ENCODE peak calls at places on chromosomes 16 and 17, in four cellular contexts. One of them, this sample, is unnamed.

GRCh38 chr16:27786221-27786848 is 236.4 kb downstream of the KATNIP start:
- DNase-seq in left cardiac atrium: no peak
- DNase-seq in LoVo: no peak
- DNase-seq in Jurkat, Clone E6-1: no peak
- DNase-seq in this sample: no peak

GRCh38 chr17:57433396-57433944 is 177.1 kb downstream of the MSI2 start:
- DNase-seq in LoVo: no peak
- DNase-seq in Jurkat, Clone E6-1: no peak
- DNase-seq in left cardiac atrium: no peak
- DNase-seq in this sample: no peak

GRCh38 chr17:8574687-8575086 is 55.8 kb downstream of the MYH10 start:
- DNase-seq in LoVo: no peak
- DNase-seq in Jurkat, Clone E6-1: no peak
- DNase-seq in left cardiac atrium: peak
- DNase-seq in this sample: no peak

GRCh38 chr17:13490906-13491502 is 110.7 kb downstream of the HS3ST3A1 start:
- DNase-seq in left cardiac atrium: no peak
- DNase-seq in LoVo: no peak
- DNase-seq in Jurkat, Clone E6-1: peak
- DNase-seq in this sample: no peak

GRCh38 chr17:65503557-65503956 is 57.9 kb downstream of the AXIN2 start:
- DNase-seq in left cardiac atrium: no peak
- DNase-seq in Jurkat, Clone E6-1: no peak
- DNase-seq in LoVo: no peak
- DNase-seq in this sample: no peak

GRCh38 chr17:68011199-68011665 is 15.0 kb upstream of the C17orf58 start:
- DNase-seq in LoVo: peak
- DNase-seq in Jurkat, Clone E6-1: no peak
- DNase-seq in left cardiac atrium: peak
- DNase-seq in this sample: peak

GRCh38 chr17:38815576-38816193 is 9.4 kb downstream of the CWC25 start:
- DNase-seq in LoVo: no peak
- DNase-seq in Jurkat, Clone E6-1: peak
- DNase-seq in left cardiac atrium: no peak
- DNase-seq in this sample: no peak

GRCh38 chr16:87918314-87918713 is 18.0 kb downstream of the CA5A start:
- DNase-seq in Jurkat, Clone E6-1: no peak
- DNase-seq in LoVo: no peak
- DNase-seq in left cardiac atrium: peak
- DNase-seq in this sample: no peak

GRCh38 chr16:86292171-86292775 is 218.1 kb upstream of the FOXF1 start:
- DNase-seq in Jurkat, Clone E6-1: no peak
- DNase-seq in LoVo: no peak
- DNase-seq in left cardiac atrium: no peak
- DNase-seq in this sample: no peak

GRCh38 chr17:65514541-65514940 is 46.9 kb downstream of the AXIN2 start:
- DNase-seq in Jurkat, Clone E6-1: no peak
- DNase-seq in LoVo: peak
- DNase-seq in left cardiac atrium: no peak
- DNase-seq in this sample: no peak

GRCh38 chr17:16189791-16190348 is 25.5 kb downstream of the NCOR1 start:
- DNase-seq in LoVo: no peak
- DNase-seq in Jurkat, Clone E6-1: no peak
- DNase-seq in left cardiac atrium: no peak
- DNase-seq in this sample: no peak

GRCh38 chr17:77606146-77606864 is 352.2 kb upstream of the TNRC6C start:
- DNase-seq in Jurkat, Clone E6-1: no peak
- DNase-seq in left cardiac atrium: no peak
- DNase-seq in LoVo: no peak
- DNase-seq in this sample: no peak

GRCh38 chr17:7045492-7046126 is 1.7 kb upstream of the SLC16A11 start:
- DNase-seq in left cardiac atrium: no peak
- DNase-seq in Jurkat, Clone E6-1: peak
- DNase-seq in LoVo: peak
- DNase-seq in this sample: peak

GRCh38 chr17:64982139-64982802 is 63.0 kb upstream of the LRRC37A3 start:
- DNase-seq in left cardiac atrium: no peak
- DNase-seq in Jurkat, Clone E6-1: no peak
- DNase-seq in LoVo: no peak
- DNase-seq in this sample: no peak

GRCh38 chr17:17647521-17648178 is 33.6 kb upstream of the RAI1 start:
- DNase-seq in LoVo: no peak
- DNase-seq in left cardiac atrium: no peak
- DNase-seq in Jurkat, Clone E6-1: no peak
- DNase-seq in this sample: no peak

GRCh38 chr16:27576729-27577128 is 26.8 kb downstream of the KATNIP start:
- DNase-seq in Jurkat, Clone E6-1: no peak
- DNase-seq in LoVo: no peak
- DNase-seq in left cardiac atrium: no peak
- DNase-seq in this sample: no peak

GRCh38 chr16:84766978-84767773 is 52.6 kb upstream of the CRISPLD2 start:
- DNase-seq in LoVo: no peak
- DNase-seq in left cardiac atrium: no peak
- DNase-seq in Jurkat, Clone E6-1: no peak
- DNase-seq in this sample: no peak

GRCh38 chr16:1908983-1909382 is 9.2 kb downstream of the HS3ST6 start:
- DNase-seq in Jurkat, Clone E6-1: no peak
- DNase-seq in left cardiac atrium: no peak
- DNase-seq in LoVo: no peak
- DNase-seq in this sample: no peak

GRCh38 chr17:53525590-53525989 is 297.1 kb upstream of the KIF2B start:
- DNase-seq in Jurkat, Clone E6-1: no peak
- DNase-seq in left cardiac atrium: no peak
- DNase-seq in LoVo: no peak
- DNase-seq in this sample: no peak

GRCh38 chr16:5615868-5616642 is 518.5 kb upstream of the EEF2KMT start:
- DNase-seq in Jurkat, Clone E6-1: peak
- DNase-seq in LoVo: peak
- DNase-seq in left cardiac atrium: peak
- DNase-seq in this sample: peak

GRCh38 chr17:69874220-69874670 is 200.8 kb upstream of the KCNJ16 start:
- DNase-seq in Jurkat, Clone E6-1: no peak
- DNase-seq in left cardiac atrium: no peak
- DNase-seq in LoVo: no peak
- DNase-seq in this sample: no peak